ENCODE peak calls at places on chromosomes 11 and 22, in six cellular contexts. G is naive thymus-derived CD8-positive, alpha-beta T cell; B is AG10803; K is stimulated activated CD4-positive, alpha-beta T cell treated with anti-CD3 and anti-CD28 coated beads, Interleukin-1b, Interleukin-23, amount 100 ng/mL, for 24 hours; N is NCI-H774; A is GM13976. P is an unnamed sample.
A peak's percentile ranks its signal among the peaks of the same experiment; 100 is the strongest.

GRCh38 chr11:17831228-17831627 is 96.6 kb downstream of the KCNC1 start:
- DNase-seq in N (no peak), K (no peak), A (no peak), B (no peak), G (no peak), P (no peak)

GRCh38 chr11:14179126-14179820 is 179.7 kb downstream of the RRAS2 start:
- DNase-seq in B (peak; percentile 89), N (peak; percentile 4), A (no peak), G (no peak), K (no peak), P (no peak)

GRCh38 chr22:43862074-43862881 is at the start of gene SULT4A1:
- DNase-seq in A (no peak), B (no peak), G (no peak), N (peak; percentile 52), K (no peak), P (no peak)

GRCh38 chr22:44325718-44326548 is 13.2 kb upstream of the SHISAL1 start:
- DNase-seq in N (no peak), A (no peak), B (peak; percentile 54), K (no peak), G (no peak), P (no peak)

GRCh38 chr11:75615709-75616108 is 53.1 kb downstream of the MAP6 start:
- DNase-seq in G (no peak), N (no peak), B (no peak), A (no peak), K (no peak), P (no peak)

GRCh38 chr11:74237541-74237940 is 66.5 kb downstream of the PPME1 start:
- DNase-seq in A (no peak), N (no peak), K (no peak), G (no peak), B (no peak), P (no peak)

GRCh38 chr11:122633219-122633829 is 22.2 kb upstream of the UBASH3B start:
- DNase-seq in B (peak; percentile 68), G (peak; percentile 6), K (peak; percentile 4), N (no peak), A (peak; percentile 68), P (no peak)

GRCh38 chr11:118081241-118081958 is 4.5 kb downstream of the TMPRSS4 start:
- DNase-seq in B (no peak), A (no peak), N (no peak), G (no peak), K (no peak), P (no peak)

GRCh38 chr22:24968066-24968561 is 15.6 kb downstream of the KIAA1671 start:
- DNase-seq in B (peak; percentile 32), A (no peak), N (no peak), K (no peak), G (no peak), P (no peak)

GRCh38 chr11:111691731-111692130 is 74.5 kb downstream of the PPP2R1B start:
- DNase-seq in B (no peak), A (no peak), K (no peak), G (no peak), N (no peak), P (no peak)

GRCh38 chr11:27700351-27701261 is at the start of gene BDNF:
- DNase-seq in N (peak; percentile 42), K (no peak), B (peak; percentile 68), G (no peak), A (peak; percentile 41), P (no peak)

GRCh38 chr11:100681064-100681502 is 6.0 kb upstream of the ARHGAP42 start:
- DNase-seq in B (peak; percentile 52), K (no peak), A (peak; percentile 86), G (no peak), N (peak; percentile 89), P (peak; percentile 80)

GRCh38 chr22:29867260-29867659 is 15.7 kb upstream of the MTMR3 start:
- DNase-seq in K (no peak), N (no peak), B (no peak), A (no peak), G (no peak), P (no peak)

GRCh38 chr11:11946180-11946579 is 62.2 kb downstream of the DKK3 start:
- DNase-seq in N (no peak), B (peak; percentile 72), K (no peak), G (no peak), A (no peak), P (no peak)

GRCh38 chr11:8333431-8334401 is 70.0 kb upstream of the LMO1 start:
- DNase-seq in G (no peak), K (no peak), B (no peak), N (no peak), A (no peak), P (no peak)

GRCh38 chr22:30356392-30357230 is at the start of the genes CCDC157 and SF3A1:
- DNase-seq in K (peak; percentile 85), B (peak; percentile 89), A (peak; percentile 98), N (peak; percentile 72), G (peak; percentile 84), P (peak; percentile 88)

GRCh38 chr11:9651481-9651880 is 12.4 kb upstream of the SWAP70 start:
- DNase-seq in B (no peak), G (no peak), N (no peak), A (no peak), K (no peak), P (no peak)

GRCh38 chr22:40709752-40710413 is 30.6 kb downstream of the MCHR1 start:
- DNase-seq in G (no peak), N (no peak), B (peak; percentile 18), A (no peak), K (no peak), P (peak; percentile 45)

GRCh38 chr22:23138584-23139469 is 3.0 kb downstream of the RSPH14 start:
- DNase-seq in G (no peak), B (no peak), A (no peak), K (no peak), N (no peak), P (no peak)

GRCh38 chr22:41768420-41768819 is 32.1 kb upstream of the CCDC134 start:
- DNase-seq in K (no peak), B (no peak), N (no peak), G (no peak), A (no peak), P (no peak)